ENCODE peak calls at places on chromosomes 3 and 15, in ten cellular contexts. A is A549, W is HCT116, B is breast epithelium, E is adrenal gland, O is Peyer's patch, J is prostate gland, T is body of pancreas, P is IMR-90, Q is H1. S is an unnamed sample.

GRCh38 chr3:32501785-32502088 is 915 bp downstream of the CMTM6 start:
- DNase-seq in A (no peak), W (no peak), B (no peak), E (no peak), O (no peak), J (no peak), T (no peak), P (no peak), Q (no peak), S (no peak)

GRCh38 chr3:50890688-50891344 is 216.1 kb downstream of the DOCK3 start:
- DNase-seq in A (no peak), W (no peak), B (no peak), E (no peak), O (no peak), J (no peak), T (no peak), P (no peak), Q (no peak), S (no peak)

GRCh38 chr15:78085928-78086327 is 6.4 kb upstream of the SH2D7 start:
- DNase-seq in A (no peak), W (no peak), B (no peak), E (no peak), O (no peak), J (no peak), T (no peak), P (peak), Q (no peak), S (no peak)

GRCh38 chr15:66789029-66790025 is 87.3 kb downstream of the SMAD6 start:
- DNase-seq in A (peak), W (no peak), B (no peak), E (peak), O (peak), J (no peak), T (peak), P (peak), Q (no peak), S (no peak)

GRCh38 chr3:11529281-11529680 is 114.4 kb downstream of the VGLL4 start:
- DNase-seq in A (no peak), W (no peak), B (no peak), E (no peak), O (no peak), J (no peak), T (no peak), P (peak), Q (no peak), S (no peak)

GRCh38 chr3:32847520-32847919 is 29.7 kb downstream of the TRIM71 start:
- DNase-seq in A (no peak), W (no peak), B (no peak), E (peak), O (no peak), J (no peak), T (no peak), P (no peak), Q (no peak), S (no peak)

GRCh38 chr15:26891448-26891881 is 24.6 kb downstream of the GABRA5 start:
- DNase-seq in A (peak), W (no peak), B (peak), E (peak), O (no peak), J (peak), T (peak), P (peak), Q (peak), S (peak)

GRCh38 chr3:105495021-105495420 is 128.3 kb downstream of the ALCAM start:
- DNase-seq in A (no peak), W (no peak), B (no peak), E (no peak), O (no peak), J (no peak), T (no peak), P (peak), Q (no peak), S (no peak)

GRCh38 chr3:126927846-126928245 is 55.1 kb upstream of the PLXNA1 start:
- DNase-seq in A (no peak), W (no peak), B (no peak), E (no peak), O (no peak), J (no peak), T (no peak), P (no peak), Q (no peak), S (no peak)

GRCh38 chr3:42846682-42847522 is 28.8 kb downstream of the CYP8B1 start:
- DNase-seq in A (no peak), W (no peak), B (no peak), E (peak), O (no peak), J (no peak), T (no peak), P (no peak), Q (peak), S (peak)

GRCh38 chr3:190514163-190515153 is 573 bp downstream of the IL1RAP start:
- DNase-seq in A (peak), W (no peak), B (peak), E (peak), O (peak), J (peak), T (peak), P (peak), Q (peak), S (peak)

GRCh38 chr15:82900511-82900910 is 52.0 kb downstream of the HOMER2 start:
- DNase-seq in A (no peak), W (no peak), B (no peak), E (no peak), O (no peak), J (no peak), T (no peak), P (no peak), Q (no peak), S (no peak)

GRCh38 chr3:78176869-78177268 is 1137.0 kb downstream of the ROBO2 start:
- DNase-seq in A (no peak), W (no peak), B (no peak), E (no peak), O (no peak), J (no peak), T (no peak), P (no peak), Q (no peak), S (no peak)

GRCh38 chr15:69668049-69668705 is 215.6 kb downstream of the RPLP1 start:
- DNase-seq in A (no peak), W (no peak), B (no peak), E (no peak), O (no peak), J (no peak), T (no peak), P (no peak), Q (no peak), S (no peak)

GRCh38 chr15:97520689-97521088 is 439.8 kb upstream of the ARRDC4 start:
- DNase-seq in A (no peak), W (no peak), B (no peak), E (no peak), O (no peak), J (no peak), T (no peak), P (no peak), Q (no peak), S (no peak)

GRCh38 chr3:111636506-111636905 is 41.4 kb upstream of the ZBED2 start:
- DNase-seq in A (no peak), W (no peak), B (no peak), E (no peak), O (no peak), J (no peak), T (no peak), P (peak), Q (no peak), S (no peak)

GRCh38 chr3:45235409-45235808 is 9.3 kb upstream of the TMEM158 start:
- DNase-seq in A (no peak), W (no peak), B (no peak), E (no peak), O (no peak), J (no peak), T (no peak), P (no peak), Q (no peak), S (no peak)

GRCh38 chr3:152128356-152128755 is 140.4 kb upstream of the MBNL1 start:
- DNase-seq in A (no peak), W (no peak), B (no peak), E (no peak), O (no peak), J (no peak), T (no peak), P (no peak), Q (no peak), S (no peak)

GRCh38 chr3:101158374-101158773 is 162.0 kb downstream of the IMPG2 start:
- DNase-seq in A (no peak), W (no peak), B (no peak), E (no peak), O (no peak), J (no peak), T (no peak), P (peak), Q (no peak), S (no peak)

GRCh38 chr3:15010664-15011063 is 54.5 kb downstream of the MRPS25 start:
- DNase-seq in A (no peak), W (no peak), B (no peak), E (no peak), O (no peak), J (no peak), T (no peak), P (peak), Q (no peak), S (no peak)

GRCh38 chr3:160401301-160402095 is 2.0 kb downstream of the SMC4 start:
- DNase-seq in A (peak), W (no peak), B (no peak), E (peak), O (no peak), J (no peak), T (no peak), P (peak), Q (no peak), S (no peak)

GRCh38 chr3:32430900-32431299 is 39.2 kb downstream of the CMTM7 start:
- DNase-seq in A (no peak), W (no peak), B (no peak), E (no peak), O (no peak), J (no peak), T (no peak), P (no peak), Q (no peak), S (no peak)

GRCh38 chr3:194659778-194660177 is 12.2 kb downstream of the LSG1 start:
- DNase-seq in A (no peak), W (no peak), B (no peak), E (no peak), O (no peak), J (no peak), T (no peak), P (no peak), Q (no peak), S (no peak)

GRCh38 chr3:42495393-42495792 is 7.0 kb upstream of the VIPR1 start:
- DNase-seq in A (no peak), W (no peak), B (no peak), E (no peak), O (no peak), J (no peak), T (no peak), P (no peak), Q (no peak), S (no peak)

GRCh38 chr15:59762558-59762957 is 73.4 kb upstream of the BNIP2 start:
- DNase-seq in A (no peak), W (no peak), B (no peak), E (no peak), O (no peak), J (no peak), T (no peak), P (no peak), Q (no peak), S (no peak)

GRCh38 chr3:105906834-105907233 is 38.0 kb upstream of the CBLB start:
- DNase-seq in A (peak), W (no peak), B (no peak), E (peak), O (no peak), J (no peak), T (no peak), P (peak), Q (no peak), S (no peak)

GRCh38 chr3:41900265-41900664 is 61.6 kb downstream of the ULK4 start:
- DNase-seq in A (peak), W (no peak), B (no peak), E (no peak), O (no peak), J (no peak), T (no peak), P (peak), Q (no peak), S (no peak)

GRCh38 chr3:8776406-8776805 is 7.0 kb upstream of the OXTR start:
- DNase-seq in A (peak), W (no peak), B (no peak), E (no peak), O (no peak), J (no peak), T (no peak), P (peak), Q (peak), S (no peak)

GRCh38 chr3:138245026-138245425 is 57.9 kb downstream of the ARMC8 start:
- DNase-seq in A (no peak), W (no peak), B (no peak), E (no peak), O (no peak), J (no peak), T (no peak), P (no peak), Q (no peak), S (no peak)

GRCh38 chr15:74613089-74613952 is 2.3 kb upstream of the CLK3 start:
- DNase-seq in A (no peak), W (no peak), B (no peak), E (no peak), O (no peak), J (no peak), T (no peak), P (no peak), Q (no peak), S (no peak)

GRCh38 chr15:74609938-74610301 is 5.7 kb upstream of the CLK3 start:
- DNase-seq in A (no peak), W (no peak), B (no peak), E (no peak), O (no peak), J (no peak), T (no peak), P (no peak), Q (no peak), S (no peak)

GRCh38 chr15:74612677-74613076 is 3.0 kb upstream of the CLK3 start:
- DNase-seq in A (no peak), W (no peak), B (no peak), E (no peak), O (no peak), J (no peak), T (no peak), P (no peak), Q (no peak), S (no peak)

GRCh38 chr15:74610302-74610951 is 5.2 kb upstream of the CLK3 start:
- DNase-seq in A (no peak), W (no peak), B (no peak), E (no peak), O (no peak), J (no peak), T (no peak), P (no peak), Q (no peak), S (no peak)

GRCh38 chr15:74611341-74611740 is 4.3 kb upstream of the CLK3 start:
- DNase-seq in A (no peak), W (no peak), B (no peak), E (no peak), O (no peak), J (no peak), T (no peak), P (no peak), Q (no peak), S (no peak)
- TF ChIP-seq CTCF in A (no peak), W (no peak), B (no peak), E (no peak), O (no peak), J (no peak), T (no peak), P (no peak), Q (no peak), S (no peak)

GRCh38 chr3:49120438-49121135 is at the start of gene USP19:
- DNase-seq in A (peak), W (peak), B (peak), E (peak), O (peak), J (peak), T (peak), P (peak), Q (peak), S (peak)
- TF ChIP-seq POLR2A in A (peak), W (peak), B (peak), E (peak), O (peak), J (peak), T (peak), P (peak), Q (peak), S (peak)

DNA sequence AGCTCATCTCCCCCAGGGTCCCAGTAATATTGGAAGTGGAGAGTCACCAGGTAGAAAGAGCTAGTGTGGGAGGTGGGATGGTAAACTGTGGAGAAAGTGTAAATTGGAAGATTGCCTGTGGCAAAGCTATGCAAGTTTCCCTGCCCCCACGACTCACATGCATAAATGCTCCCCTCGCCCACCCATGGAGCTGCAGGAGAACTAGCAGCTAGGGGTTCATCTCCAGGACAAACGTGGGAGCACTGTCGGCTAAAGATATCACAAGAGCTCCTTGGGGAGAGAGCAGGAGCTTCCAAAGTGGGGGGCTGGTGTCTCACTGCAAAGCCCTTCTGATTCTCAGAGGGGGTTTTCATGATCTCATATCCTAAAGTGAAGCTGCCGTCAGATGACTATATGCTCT is 91.4 kb upstream of the PLCL2 start:
- DNase-seq in A (no peak), W (no peak), B (no peak), E (no peak), O (no peak), J (no peak), T (no peak), P (no peak), Q (no peak), S (no peak)
- H3K27ac ChIP-seq in A (no peak), W (no peak), B (no peak), E (no peak), O (no peak), J (no peak), T (no peak), P (no peak), Q (no peak), S (no peak)

GRCh38 chr3:150805380-150805779 is 42.4 kb upstream of the SIAH2 start:
- DNase-seq in A (no peak), W (no peak), B (no peak), E (no peak), O (no peak), J (no peak), T (no peak), P (no peak), Q (no peak), S (no peak)

GRCh38 chr3:150798122-150798618 is 35.2 kb upstream of the SIAH2 start:
- DNase-seq in A (peak), W (no peak), B (no peak), E (no peak), O (no peak), J (peak), T (peak), P (no peak), Q (no peak), S (no peak)

GRCh38 chr3:150806436-150806835 is 43.5 kb upstream of the SIAH2 start:
- DNase-seq in A (no peak), W (no peak), B (no peak), E (no peak), O (no peak), J (no peak), T (no peak), P (no peak), Q (no peak), S (no peak)

GRCh38 chr3:150800722-150801121 is 37.8 kb upstream of the SIAH2 start:
- DNase-seq in A (no peak), W (no peak), B (no peak), E (no peak), O (no peak), J (no peak), T (no peak), P (no peak), Q (no peak), S (no peak)

DNA sequence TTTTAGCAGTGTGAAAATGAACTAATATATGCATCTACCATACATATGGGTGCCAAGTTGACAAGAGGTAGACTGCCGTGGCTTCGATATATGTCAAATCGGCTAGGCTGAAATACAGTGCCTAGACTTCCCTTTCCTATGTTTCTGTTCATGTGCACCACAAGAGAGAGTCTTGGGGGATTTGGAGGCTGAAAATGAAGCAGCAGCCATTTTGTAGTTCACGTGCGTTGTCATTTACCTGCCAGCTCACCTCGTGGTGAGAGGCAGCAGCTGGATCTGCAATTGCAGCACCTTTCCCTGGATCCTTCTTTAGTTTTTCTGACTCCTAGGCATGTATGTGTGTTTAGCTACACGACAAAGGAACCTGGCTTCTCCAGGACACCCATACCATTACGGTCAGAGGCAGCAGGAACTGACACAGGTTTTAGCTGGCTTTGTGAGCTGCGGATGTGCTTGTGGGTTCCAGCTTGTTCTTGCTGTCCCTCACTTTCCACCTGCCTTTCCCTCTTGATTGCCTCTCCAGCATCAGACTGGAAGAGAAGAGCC is 40.5 kb upstream of the SIAH2 start:
- DNase-seq in A (no peak), W (no peak), B (no peak), E (no peak), O (no peak), J (no peak), T (no peak), P (no peak), Q (no peak), S (no peak)
- TF ChIP-seq CTCF in A (no peak), W (no peak), B (no peak), E (no peak), O (no peak), J (no peak), T (no peak), P (no peak), Q (no peak), S (no peak)

DNA sequence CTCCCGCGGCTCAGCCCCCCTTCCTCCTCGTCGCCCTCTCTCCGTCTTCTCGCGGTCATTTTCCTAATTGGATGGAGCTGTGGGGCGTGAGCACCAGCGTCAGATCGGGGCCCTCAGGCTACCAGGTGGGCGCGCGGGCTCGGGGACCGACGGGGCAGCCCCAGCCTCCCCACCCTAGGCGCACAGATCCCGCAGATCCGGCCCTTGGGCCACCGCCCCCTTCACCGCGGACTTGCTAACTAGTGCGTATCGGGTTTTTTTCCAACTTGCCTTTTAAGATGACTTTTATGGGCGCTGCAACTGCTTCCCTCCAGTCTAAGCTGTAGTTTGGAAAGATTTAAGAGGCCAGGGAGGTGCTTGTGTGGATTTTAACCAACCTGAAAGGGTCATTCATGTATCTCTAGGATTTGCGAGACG is 1.3 kb downstream of the ZNF710 start:
- DNase-seq in A (peak), W (no peak), B (no peak), E (peak), O (peak), J (peak), T (peak), P (peak), Q (peak), S (peak)
- TF ChIP-seq POLR2A in A (no peak), W (no peak), B (no peak), E (no peak), O (no peak), J (peak), T (peak), P (no peak), Q (peak), S (no peak)

DNA sequence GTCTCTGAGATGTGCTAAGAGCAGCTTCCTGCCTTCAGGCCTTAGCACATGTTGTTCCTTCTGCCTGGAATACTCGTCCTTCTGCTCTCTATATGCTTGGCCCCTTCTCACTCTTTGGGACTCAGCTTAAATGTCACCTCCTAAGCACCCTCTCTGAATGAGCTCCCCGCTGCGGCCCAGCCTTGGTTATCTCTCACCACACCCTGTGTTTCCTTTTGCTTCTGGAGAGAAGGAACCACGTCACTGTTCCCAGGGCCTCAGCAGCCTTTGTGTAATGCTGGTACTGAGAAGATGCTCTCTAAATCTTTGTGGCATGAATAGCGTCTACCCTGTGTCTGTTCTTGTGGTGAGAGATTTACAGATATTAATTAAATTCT is 2.2 kb downstream of the FAH start:
- DNase-seq in A (no peak), W (no peak), B (no peak), E (no peak), O (no peak), J (no peak), T (no peak), P (no peak), Q (no peak), S (no peak)
- H3K27ac ChIP-seq in A (no peak), W (no peak), B (no peak), E (peak), O (no peak), J (no peak), T (no peak), P (no peak), Q (no peak), S (no peak)

GRCh38 chr15:63402498-63403253 is 21.0 kb upstream of the CA12 start:
- DNase-seq in A (peak), W (no peak), B (no peak), E (no peak), O (no peak), J (no peak), T (no peak), P (peak), Q (peak), S (no peak)
- TF ChIP-seq CTCF in A (peak), W (peak), B (peak), E (peak), O (peak), J (peak), T (peak), P (peak), Q (no peak), S (peak)

GRCh38 chr3:39383190-39383912 is at the start of gene SLC25A38:
- DNase-seq in A (peak), W (peak), B (peak), E (peak), O (peak), J (peak), T (peak), P (peak), Q (peak), S (peak)
- TF ChIP-seq POLR2A in A (peak), W (peak), B (no peak), E (peak), O (peak), J (peak), T (peak), P (peak), Q (no peak), S (peak)

GRCh38 chr15:84740691-84741090 is 7.7 kb upstream of the ZNF592 start:
- DNase-seq in A (no peak), W (no peak), B (no peak), E (no peak), O (no peak), J (no peak), T (no peak), P (no peak), Q (no peak), S (no peak)
- H3K27ac ChIP-seq in A (peak), W (no peak), B (no peak), E (no peak), O (no peak), J (no peak), T (no peak), P (no peak), Q (no peak), S (no peak)

S was measured in right lobe of liver.